ENCODE peak calls at places on chromosomes 3 and 15, in five cellular contexts. One of them, this sample, is unnamed.

GRCh38 chr15:37891754-37892368 is 42.6 kb upstream of the TMCO5A start:
- DNase-seq in psoas muscle: no peak
- DNase-seq in AG10803: peak; percentile 57
- DNase-seq in cardiac muscle cell: peak; percentile 72
- DNase-seq in HEK293T: peak; percentile 39
- DNase-seq in this sample: no peak

GRCh38 chr3:122893282-122893681 is 98.4 kb downstream of the SLC49A4 start:
- DNase-seq in psoas muscle: no peak
- DNase-seq in AG10803: no peak
- DNase-seq in cardiac muscle cell: no peak
- DNase-seq in HEK293T: no peak
- DNase-seq in this sample: no peak

GRCh38 chr3:129657261-129658046 is 51.0 kb upstream of the PLXND1 start:
- DNase-seq in psoas muscle: no peak
- DNase-seq in AG10803: peak; percentile 37
- DNase-seq in cardiac muscle cell: peak; percentile 47
- DNase-seq in HEK293T: no peak
- DNase-seq in this sample: no peak

GRCh38 chr15:77525907-77526581 is 105.4 kb downstream of the HMG20A start:
- DNase-seq in psoas muscle: peak; percentile 23
- DNase-seq in AG10803: no peak
- DNase-seq in cardiac muscle cell: no peak
- DNase-seq in HEK293T: no peak
- DNase-seq in this sample: no peak

GRCh38 chr3:133038089-133038730 is at the start of gene TMEM108:
- DNase-seq in psoas muscle: peak; percentile 92
- DNase-seq in AG10803: peak; percentile 18
- DNase-seq in cardiac muscle cell: peak; percentile 61
- DNase-seq in HEK293T: peak; percentile 95
- DNase-seq in this sample: peak; percentile 54

GRCh38 chr3:183324083-183324482 is 71.0 kb downstream of the B3GNT5 start:
- DNase-seq in psoas muscle: no peak
- DNase-seq in AG10803: no peak
- DNase-seq in cardiac muscle cell: peak; percentile 38
- DNase-seq in HEK293T: no peak
- DNase-seq in this sample: no peak

GRCh38 chr3:15462451-15462850 is 35.1 kb downstream of the EAF1 start:
- DNase-seq in psoas muscle: no peak
- DNase-seq in AG10803: no peak
- DNase-seq in cardiac muscle cell: no peak
- DNase-seq in HEK293T: no peak
- DNase-seq in this sample: no peak

GRCh38 chr3:173397161-173398110 is at the start of gene NLGN1:
- DNase-seq in psoas muscle: peak; percentile 83
- DNase-seq in AG10803: peak; percentile 83
- DNase-seq in cardiac muscle cell: peak; percentile 82
- DNase-seq in HEK293T: peak; percentile 53
- DNase-seq in this sample: peak; percentile 67

GRCh38 chr3:4614070-4614469 is 120.9 kb downstream of the ITPR1 start:
- DNase-seq in psoas muscle: no peak
- DNase-seq in AG10803: no peak
- DNase-seq in cardiac muscle cell: no peak
- DNase-seq in HEK293T: no peak
- DNase-seq in this sample: no peak

GRCh38 chr3:177109688-177110087 is 87.6 kb downstream of the TBL1XR1 start:
- DNase-seq in psoas muscle: no peak
- DNase-seq in AG10803: no peak
- DNase-seq in cardiac muscle cell: no peak
- DNase-seq in HEK293T: no peak
- DNase-seq in this sample: no peak

GRCh38 chr3:132407025-132407424 is 10.3 kb upstream of the DNAJC13 start:
- DNase-seq in psoas muscle: no peak
- DNase-seq in AG10803: no peak
- DNase-seq in cardiac muscle cell: no peak
- DNase-seq in HEK293T: no peak
- DNase-seq in this sample: no peak

GRCh38 chr3:42166214-42166613 is 75.1 kb downstream of the TRAK1 start:
- DNase-seq in psoas muscle: no peak
- DNase-seq in AG10803: no peak
- DNase-seq in cardiac muscle cell: no peak
- DNase-seq in HEK293T: no peak
- DNase-seq in this sample: no peak

This sample was measured in mucosa of gallbladder.